ENCODE peak calls at places on chromosomes 11 and 22, in eight cellular contexts. K, X, F, V, R, O, S and A are unnamed samples.

GRCh38 chr11:133570376-133570775 is 38.1 kb upstream of the OPCML start:
- DNase-seq in O (no peak), V (no peak), F (no peak), K (no peak), R (no peak), X (no peak), S (no peak), A (no peak)

GRCh38 chr11:112605093-112605666 is 344.5 kb upstream of the PLET1 start:
- DNase-seq in R (no peak), O (no peak), F (no peak), V (no peak), K (no peak), X (peak), S (no peak), A (no peak)

GRCh38 chr22:22060200-22061084 is 77.9 kb upstream of the TOP3B start:
- DNase-seq in F (peak), K (no peak), O (peak), X (no peak), S (peak), V (peak), R (peak), A (peak)

GRCh38 chr11:25910090-25910489 is 421.8 kb upstream of the ANO3 start:
- DNase-seq in V (no peak), R (no peak), S (no peak), K (no peak), F (no peak), X (no peak), O (no peak), A (no peak)

GRCh38 chr11:40140560-40140959 is 1318.9 kb downstream of the LRRC4C start:
- DNase-seq in O (no peak), V (no peak), F (no peak), S (no peak), K (no peak), R (no peak), X (no peak), A (no peak)

GRCh38 chr22:41668971-41669911 is 19.4 kb downstream of the SNU13 start:
- DNase-seq in V (no peak), O (peak), S (no peak), X (peak), R (no peak), F (no peak), K (peak), A (no peak)

GRCh38 chr11:57460017-57460755 is at the start of gene RTN4RL2:
- DNase-seq in O (peak), S (peak), V (no peak), X (peak), R (peak), K (no peak), F (peak), A (peak)

GRCh38 chr11:75668508-75669297 is at the start of gene MAP6:
- DNase-seq in R (peak), K (no peak), S (no peak), F (no peak), X (no peak), O (no peak), V (no peak), A (peak)

GRCh38 chr11:17183836-17184235 is 23.9 kb downstream of the PIK3C2A start:
- DNase-seq in O (no peak), K (no peak), X (no peak), V (no peak), F (no peak), R (no peak), S (no peak), A (no peak)

GRCh38 chr11:101113540-101113939 is 16.1 kb downstream of the PGR start:
- DNase-seq in F (no peak), R (no peak), O (no peak), S (no peak), V (no peak), K (no peak), X (no peak), A (no peak)

GRCh38 chr11:77170107-77170506 is 42.1 kb downstream of the MYO7A start:
- DNase-seq in S (no peak), X (no peak), V (no peak), F (no peak), K (no peak), R (no peak), O (no peak), A (no peak)

DNA sequence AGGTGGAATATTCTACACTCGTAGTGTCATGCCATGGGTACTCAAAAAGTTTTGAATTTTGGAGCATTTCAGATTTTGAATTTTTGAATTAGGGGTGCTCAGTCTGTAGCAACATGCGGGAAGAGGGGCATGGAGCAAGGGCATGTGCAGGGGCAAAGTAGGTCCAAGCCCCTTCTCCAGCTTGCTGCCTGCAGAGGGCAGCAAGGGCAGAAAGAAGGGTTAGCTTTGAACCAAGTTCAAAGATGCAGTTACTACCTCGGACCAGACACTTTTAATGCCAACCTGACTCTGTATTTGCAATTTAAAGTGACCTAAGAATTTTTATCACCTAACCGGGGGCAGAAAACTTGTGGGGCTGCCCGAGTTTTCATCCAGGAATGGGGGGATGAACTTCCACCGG is 68.2 kb downstream of the CD82 start:
- DNase-seq in R (no peak), K (no peak), V (no peak), F (no peak), O (peak), S (no peak), X (no peak), A (no peak)
- TF ChIP-seq CTCF in R (no peak), K (peak), V (no peak), F (no peak), O (peak), S (no peak), X (peak), A (no peak)

DNA sequence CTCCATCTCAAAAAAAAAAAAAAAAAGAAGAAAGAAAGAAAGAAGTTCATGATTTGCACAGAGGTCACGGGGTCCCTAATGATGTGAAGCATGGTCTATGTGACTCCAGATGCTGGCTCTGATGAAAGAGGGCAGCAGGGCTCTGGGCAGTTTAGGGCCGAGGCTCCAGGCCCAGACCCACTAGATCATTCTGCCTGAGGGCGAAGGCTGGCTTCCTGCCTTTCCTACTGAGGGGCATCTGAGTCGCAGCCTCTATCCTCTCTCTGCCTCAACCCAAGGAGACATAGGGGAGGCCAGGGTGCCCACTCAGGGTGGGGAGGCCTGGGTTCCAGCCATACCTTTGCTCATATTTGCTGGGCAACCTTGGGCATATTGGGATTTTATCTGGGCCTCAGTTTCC is 4.8 kb downstream of the SLC35E4 start:
- DNase-seq in V (no peak), R (no peak), F (no peak), O (no peak), S (no peak), X (no peak), K (no peak), A (no peak)
- TF ChIP-seq CTCF in V (no peak), R (no peak), F (no peak), O (no peak), S (no peak), X (no peak), K (no peak), A (no peak)

GRCh38 chr22:46120420-46120737 is 29.9 kb upstream of the PPARA start:
- DNase-seq in F (no peak), O (no peak), K (no peak), V (no peak), S (no peak), R (no peak), X (no peak), A (no peak)

GRCh38 chr22:46119093-46119728 is 31.1 kb upstream of the PPARA start:
- DNase-seq in K (no peak), F (no peak), O (no peak), V (no peak), X (no peak), R (no peak), S (no peak), A (no peak)

GRCh38 chr22:46121079-46121478 is 29.2 kb upstream of the PPARA start:
- DNase-seq in X (no peak), F (no peak), O (no peak), K (no peak), R (no peak), V (no peak), S (no peak), A (no peak)

GRCh38 chr22:46121523-46122287 is 28.6 kb upstream of the PPARA start:
- DNase-seq in S (no peak), X (peak), R (no peak), K (no peak), V (no peak), O (no peak), F (no peak), A (no peak)

GRCh38 chr22:46119729-46120419 is 30.5 kb upstream of the PPARA start:
- DNase-seq in S (no peak), F (no peak), V (no peak), O (peak), X (peak), R (no peak), K (peak), A (no peak)
- TF ChIP-seq CTCF in S (no peak), F (no peak), V (no peak), O (no peak), X (peak), R (no peak), K (no peak), A (no peak)

DNA sequence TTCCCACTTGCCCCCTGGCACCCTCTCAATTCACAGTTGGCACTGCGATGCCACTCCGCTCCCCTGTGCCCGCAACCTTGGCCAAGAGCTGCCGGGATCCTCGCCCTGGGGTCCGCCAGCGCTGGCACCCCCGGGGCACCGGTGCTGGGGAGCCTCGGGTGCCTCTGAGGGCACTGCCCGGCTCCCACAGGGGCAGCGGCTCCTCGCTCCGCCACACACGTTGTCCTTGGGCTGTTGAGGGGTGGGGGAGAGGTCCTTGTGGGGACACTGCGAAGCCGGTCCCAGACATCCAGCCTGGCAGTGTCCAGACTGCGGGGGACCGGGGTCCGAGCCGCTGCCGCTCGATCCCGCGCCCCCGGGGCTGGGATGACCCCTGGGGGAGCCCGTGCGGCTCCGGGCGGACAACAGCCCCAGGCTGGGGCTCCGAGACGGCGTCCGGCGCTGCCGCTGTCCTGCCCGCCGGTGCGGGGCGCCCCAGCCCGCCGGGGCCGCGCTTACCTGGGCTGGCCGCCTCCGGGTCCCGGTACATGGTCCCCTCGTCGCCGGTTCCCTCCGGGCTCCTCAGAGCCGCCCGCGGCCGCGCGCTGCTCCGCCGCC is 486 bp downstream of the SYT7 start:
- DNase-seq in F (no peak), K (no peak), R (no peak), O (no peak), X (no peak), S (no peak), V (no peak), A (no peak)
- TF ChIP-seq CTCF in F (peak), K (no peak), R (no peak), O (no peak), X (no peak), S (no peak), V (no peak), A (peak)

GRCh38 chr22:38153821-38154562 is 27.6 kb downstream of the PLA2G6 start:
- DNase-seq in O (no peak), V (no peak), K (no peak), X (no peak), S (no peak), R (no peak), F (peak), A (no peak)
- TF ChIP-seq CTCF in O (no peak), V (no peak), K (no peak), X (no peak), S (no peak), R (no peak), F (no peak), A (peak)

GRCh38 chr11:65060913-65061408 is 2.6 kb upstream of the NAALADL1 start:
- DNase-seq in O (peak), S (no peak), V (no peak), R (no peak), F (no peak), X (no peak), K (no peak), A (no peak)
- TF ChIP-seq CTCF in O (peak), S (no peak), V (no peak), R (peak), F (peak), X (peak), K (peak), A (peak)

GRCh38 chr11:130315354-130315970 is 745 bp upstream of the ZBTB44 start:
- DNase-seq in V (peak), F (peak), X (no peak), O (no peak), S (no peak), K (no peak), R (peak), A (no peak)
- TF ChIP-seq CTCF in V (peak), F (peak), X (no peak), O (no peak), S (no peak), K (no peak), R (no peak), A (no peak)

DNA sequence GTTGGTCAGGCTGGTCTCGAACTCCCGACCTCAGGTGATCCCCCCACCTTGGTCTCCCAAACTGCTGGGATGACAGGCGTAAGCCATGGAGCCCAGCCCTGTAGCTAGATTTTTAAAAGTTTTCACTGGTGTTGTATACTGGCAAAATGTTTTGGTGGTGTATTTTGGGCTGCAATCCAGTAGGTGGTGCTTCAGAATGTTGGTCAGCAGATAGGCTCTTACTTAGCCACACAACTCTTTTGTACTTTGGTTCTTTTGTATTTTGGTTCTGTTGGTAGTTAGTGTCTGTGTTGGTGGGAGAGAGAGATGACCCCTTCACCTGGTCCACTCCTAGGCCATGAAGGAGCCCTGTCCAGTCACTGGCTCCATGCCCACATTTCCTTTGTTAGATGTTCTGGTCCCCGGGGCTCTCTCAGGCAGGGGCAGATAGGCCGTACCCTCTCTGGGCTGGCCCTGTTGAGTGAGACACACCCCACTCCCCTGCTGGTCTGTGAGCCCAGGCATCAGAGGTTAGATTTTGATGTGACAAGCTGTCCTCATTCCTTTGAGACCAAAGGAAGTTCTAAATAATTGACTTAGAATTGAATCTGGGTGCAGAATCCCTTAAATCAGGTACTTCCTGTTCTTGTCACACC is 123.8 kb downstream of the DDX10 start:
- DNase-seq in S (no peak), R (no peak), K (no peak), O (peak), F (no peak), V (no peak), X (peak), A (no peak)
- TF ChIP-seq CTCF in S (peak), R (peak), K (peak), O (peak), F (peak), V (no peak), X (peak), A (peak)